ENCODE peak calls at places on chromosome 7, in ten cellular contexts. E is fibroblast of pulmonary artery, G is choroid plexus epithelial cell, R is testis, N is mammary epithelial cell, X is psoas muscle, I is Caco-2, C is HL-60, P is tibial nerve, Y is AG10803. H is an unnamed sample.
A peak's percentile ranks its signal among the peaks of the same experiment; 100 is the strongest.

GRCh38 chr7:156368459-156368858 is 272.1 kb upstream of the RNF32 start:
- DNase-seq in E (no peak), G (no peak), R (no peak), N (no peak), X (no peak), I (no peak), C (no peak), P (no peak), Y (no peak), H (no peak)

GRCh38 chr7:23333671-23334246 is 34.6 kb downstream of the MALSU1 start:
- DNase-seq in E (peak; percentile 89), G (peak; percentile 93), R (no peak), N (peak; percentile 80), X (peak; percentile 47), I (no peak), C (no peak), P (peak; percentile 51), Y (peak; percentile 96), H (peak; percentile 82)

GRCh38 chr7:74606909-74607255 is 50.6 kb upstream of the GTF2I start:
- DNase-seq in E (no peak), G (no peak), R (no peak), N (no peak), X (no peak), I (no peak), C (no peak), P (no peak), Y (no peak), H (no peak)

GRCh38 chr7:143299840-143300239 is 11.7 kb downstream of the CASP2 start:
- DNase-seq in E (no peak), G (peak; percentile 45), R (peak; percentile 53), N (no peak), X (no peak), I (peak; percentile 71), C (no peak), P (peak; percentile 31), Y (no peak), H (no peak)

GRCh38 chr7:105016083-105017075 is 2.4 kb downstream of the KMT2E start:
- DNase-seq in E (peak; percentile 51), G (peak; percentile 59), R (no peak), N (no peak), X (no peak), I (no peak), C (no peak), P (no peak), Y (peak; percentile 42), H (no peak)

GRCh38 chr7:103851357-103851756 is 138.1 kb downstream of the RELN start:
- DNase-seq in E (peak; percentile 27), G (peak; percentile 40), R (no peak), N (peak; percentile 18), X (no peak), I (no peak), C (no peak), P (no peak), Y (peak; percentile 6), H (peak; percentile 45)

GRCh38 chr7:84112771-84113170 is 81.8 kb downstream of the SEMA3A start:
- DNase-seq in E (no peak), G (no peak), R (no peak), N (no peak), X (no peak), I (no peak), C (no peak), P (no peak), Y (peak; percentile 15), H (no peak)

GRCh38 chr7:29297194-29297890 is 102.8 kb downstream of the CHN2 start:
- DNase-seq in E (no peak), G (no peak), R (peak; percentile 50), N (no peak), X (no peak), I (no peak), C (no peak), P (no peak), Y (no peak), H (no peak)

GRCh38 chr7:8261711-8262695 is at the start of gene ICA1:
- DNase-seq in E (peak; percentile 8), G (peak; percentile 12), R (peak; percentile 49), N (peak; percentile 58), X (peak; percentile 57), I (peak; percentile 81), C (peak; percentile 16), P (peak; percentile 6), Y (peak; percentile 0), H (no peak)

GRCh38 chr7:130008941-130009847 is 42.0 kb downstream of the ZC3HC1 start:
- DNase-seq in E (peak; percentile 36), G (peak; percentile 21), R (no peak), N (peak; percentile 99), X (peak; percentile 17), I (no peak), C (no peak), P (no peak), Y (peak; percentile 65), H (no peak)

GRCh38 chr7:30164567-30164966 is 29.8 kb downstream of the MTURN start:
- DNase-seq in E (peak; percentile 72), G (peak; percentile 74), R (no peak), N (peak; percentile 77), X (no peak), I (no peak), C (no peak), P (no peak), Y (peak; percentile 65), H (peak; percentile 58)

GRCh38 chr7:115679423-115679822 is 351.1 kb downstream of the TFEC start:
- DNase-seq in E (no peak), G (no peak), R (no peak), N (no peak), X (no peak), I (no peak), C (no peak), P (no peak), Y (no peak), H (no peak)

GRCh38 chr7:128219646-128220045 is 21.4 kb upstream of the LEP start:
- DNase-seq in E (no peak), G (no peak), R (no peak), N (no peak), X (no peak), I (no peak), C (no peak), P (no peak), Y (no peak), H (no peak)

GRCh38 chr7:73969991-73970390 is 58.0 kb upstream of the ELN start:
- DNase-seq in E (no peak), G (no peak), R (no peak), N (no peak), X (no peak), I (no peak), C (no peak), P (no peak), Y (no peak), H (no peak)

GRCh38 chr7:116708861-116709260 is 36.9 kb downstream of the MET start:
- DNase-seq in E (no peak), G (no peak), R (no peak), N (no peak), X (no peak), I (no peak), C (no peak), P (no peak), Y (no peak), H (no peak)

GRCh38 chr7:130988443-130988842 is 254.4 kb upstream of the KLF14 start:
- DNase-seq in E (no peak), G (no peak), R (no peak), N (no peak), X (no peak), I (no peak), C (no peak), P (no peak), Y (peak; percentile 58), H (no peak)

GRCh38 chr7:40015790-40016296 is 65.8 kb downstream of the CDK13 start:
- DNase-seq in E (peak; percentile 57), G (peak; percentile 59), R (peak; percentile 49), N (peak; percentile 39), X (no peak), I (no peak), C (peak; percentile 1), P (peak; percentile 21), Y (peak; percentile 42), H (peak; percentile 32)

GRCh38 chr7:80732635-80733034 is 94.2 kb downstream of the CD36 start:
- DNase-seq in E (no peak), G (no peak), R (no peak), N (no peak), X (no peak), I (no peak), C (no peak), P (no peak), Y (no peak), H (no peak)
- TF ChIP-seq CTCF in E (peak; percentile 7), G (peak; percentile 26), R (peak; percentile 17), N (peak; percentile 11), X (no peak), I (peak; percentile 51), C (no peak), P (no peak), Y (no peak), H (no peak)

GRCh38 chr7:124031919-124032318 is 948 bp downstream of the TMEM229A start:
- DNase-seq in E (no peak), G (no peak), R (peak; percentile 28), N (no peak), X (no peak), I (no peak), C (no peak), P (no peak), Y (no peak), H (no peak)
- H3K4me3 ChIP-seq in E (peak overlapping the region; percentile 56), G (no peak overlapping the region), R (peak overlapping the region; percentile 69), N (peak overlapping the region; percentile 20), X (peak overlapping the region; percentile 68), I (peak overlapping the region; percentile 49), C (no peak overlapping the region), P (peak overlapping the region; percentile 32), Y (no peak overlapping the region), H (peak overlapping the region; percentile 46)

GRCh38 chr7:33463131-33463530 is 333.8 kb downstream of the BBS9 start:
- DNase-seq in E (no peak), G (no peak), R (no peak), N (no peak), X (no peak), I (no peak), C (no peak), P (no peak), Y (no peak), H (no peak)

GRCh38 chr7:33457041-33457440 is 327.7 kb downstream of the BBS9 start:
- DNase-seq in E (no peak), G (no peak), R (no peak), N (no peak), X (no peak), I (no peak), C (no peak), P (no peak), Y (no peak), H (no peak)

DNA sequence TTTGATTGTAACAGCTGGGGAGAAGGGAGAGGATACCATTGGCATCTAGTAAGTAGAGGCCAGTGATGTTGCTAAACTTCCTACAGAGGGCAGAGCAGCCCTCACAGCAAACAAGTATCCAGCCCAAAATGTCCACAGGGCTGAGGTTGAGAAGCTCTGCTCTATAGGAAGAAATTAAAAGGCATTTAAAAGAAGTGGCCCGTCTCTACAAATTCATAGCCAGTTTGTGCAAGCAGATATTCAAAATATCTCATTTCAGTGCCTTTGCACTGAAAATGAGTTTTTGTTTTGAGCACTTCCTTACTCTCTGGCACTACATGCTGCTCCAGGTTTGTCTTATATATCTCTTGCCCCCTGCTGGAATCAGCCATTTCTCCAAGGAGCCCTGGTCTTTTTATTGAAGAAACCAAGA is 330.0 kb downstream of the BBS9 start:
- DNase-seq in E (peak; percentile 80), G (peak; percentile 80), R (peak; percentile 33), N (peak; percentile 37), X (no peak), I (no peak), C (no peak), P (no peak), Y (peak; percentile 77), H (peak; percentile 19)
- TF ChIP-seq CTCF in E (peak; percentile 63), G (peak; percentile 76), R (no peak), N (peak; percentile 21), X (peak; percentile 55), I (peak; percentile 51), C (no peak), P (peak; percentile 24), Y (peak; percentile 75), H (peak; percentile 66)

GRCh38 chr7:56537477-56537876 is 421.3 kb upstream of the NUPR2 start:
- DNase-seq in E (no peak), G (no peak), R (peak; percentile 25), N (no peak), X (no peak), I (no peak), C (no peak), P (no peak), Y (no peak), H (no peak)
- H3K4me3 ChIP-seq in E (no peak overlapping the region), G (no peak overlapping the region), R (peak overlapping the region; percentile 68), N (no peak overlapping the region), X (no peak overlapping the region), I (no peak overlapping the region), C (no peak overlapping the region), P (no peak overlapping the region), Y (no peak overlapping the region), H (no peak overlapping the region)

H was measured in astrocyte of the cerebellum.